ENCODE peak calls at places on chromosomes 6 and 20, in five cellular contexts. C is stimulated activated CD4-positive, alpha-beta T cell treated with anti-CD3 and anti-CD28 coated beads, Interleukin-1b, Interleukin-23, amount 100 ng/mL, for 4 hours; O is iPS-NIHi11; A is activated naive CD4-positive, alpha-beta T cell treated with anti-CD3 and anti-CD28 coated beads, Interleukin-2, amount 50 U/mL, for 16 hours; F is HTR-8/SVneo. W is an unnamed sample.

GRCh38 chr6:38509713-38510112 is 130.0 kb downstream of the BTBD9 start:
- DNase-seq in C (no peak), O (peak; percentile 22), A (no peak), F (no peak), W (no peak)

GRCh38 chr20:49595811-49596545 is 28.0 kb upstream of the PTGIS start:
- DNase-seq in C (peak; percentile 32), O (no peak), A (peak; percentile 14), F (no peak), W (peak; percentile 85)

GRCh38 chr6:64516393-64516792 is 880.8 kb downstream of the PHF3 start:
- DNase-seq in C (no peak), O (no peak), A (no peak), F (no peak), W (no peak)

GRCh38 chr6:105213272-105213671 is 33.5 kb upstream of the POPDC3 start:
- DNase-seq in C (no peak), O (no peak), A (no peak), F (no peak), W (no peak)

GRCh38 chr6:82248233-82248735 is 740 bp upstream of the IBTK start:
- DNase-seq in C (no peak), O (peak; percentile 35), A (no peak), F (no peak), W (no peak)

GRCh38 chr20:59976196-59976847 is 18.1 kb downstream of the CDH26 start:
- DNase-seq in C (no peak), O (no peak), A (no peak), F (no peak), W (no peak)

GRCh38 chr20:20002101-20002998 is 14.8 kb upstream of the NAA20 start:
- DNase-seq in C (no peak), O (no peak), A (no peak), F (no peak), W (no peak)

GRCh38 chr6:7785243-7785941 is 59.5 kb downstream of the BMP6 start:
- DNase-seq in C (no peak), O (no peak), A (no peak), F (no peak), W (no peak)

GRCh38 chr6:169774347-169774746 is 22.9 kb downstream of the ERMARD start:
- DNase-seq in C (no peak), O (no peak), A (no peak), F (no peak), W (no peak)

GRCh38 chr6:13384966-13385365 is 56.6 kb upstream of the TBC1D7 start:
- DNase-seq in C (no peak), O (no peak), A (no peak), F (no peak), W (no peak)

GRCh38 chr20:51082988-51083387 is 60.1 kb upstream of the KCNG1 start:
- DNase-seq in C (no peak), O (no peak), A (no peak), F (no peak), W (no peak)

GRCh38 chr6:40324206-40324605 is 263.0 kb downstream of the LRFN2 start:
- DNase-seq in C (no peak), O (no peak), A (no peak), F (no peak), W (no peak)